ENCODE peak calls at places on chromosomes 7 and 10, in eight cellular contexts. One of them, this sample, is unnamed.

GRCh38 chr7:101225650-101226049 is 7.7 kb downstream of the ZNHIT1 start:
- DNase-seq in GM23248: no peak
- DNase-seq in AG04450: no peak
- DNase-seq in astrocyte: no peak
- DNase-seq in A549: no peak
- DNase-seq in dorsolateral prefrontal cortex: no peak
- DNase-seq in Peyer's patch: no peak
- DNase-seq in kidney: no peak
- DNase-seq in this sample: no peak

GRCh38 chr7:70571403-70571911 is 560.5 kb upstream of the GALNT17 start:
- DNase-seq in GM23248: peak
- DNase-seq in AG04450: peak
- DNase-seq in astrocyte: peak
- DNase-seq in A549: peak
- DNase-seq in dorsolateral prefrontal cortex: no peak
- DNase-seq in Peyer's patch: no peak
- DNase-seq in kidney: no peak
- DNase-seq in this sample: no peak

GRCh38 chr7:133301444-133301843 is 48.6 kb downstream of the EXOC4 start:
- DNase-seq in GM23248: no peak
- DNase-seq in AG04450: no peak
- DNase-seq in astrocyte: peak
- DNase-seq in A549: no peak
- DNase-seq in dorsolateral prefrontal cortex: no peak
- DNase-seq in Peyer's patch: no peak
- DNase-seq in kidney: no peak
- DNase-seq in this sample: no peak

GRCh38 chr10:76070861-76071260 is 639.4 kb downstream of the LRMDA start:
- DNase-seq in GM23248: no peak
- DNase-seq in AG04450: no peak
- DNase-seq in astrocyte: no peak
- DNase-seq in A549: no peak
- DNase-seq in dorsolateral prefrontal cortex: no peak
- DNase-seq in Peyer's patch: no peak
- DNase-seq in kidney: no peak
- DNase-seq in this sample: no peak

GRCh38 chr7:106582365-106582764 is 78.6 kb downstream of the CCDC71L start:
- DNase-seq in GM23248: no peak
- DNase-seq in AG04450: no peak
- DNase-seq in astrocyte: no peak
- DNase-seq in A549: no peak
- DNase-seq in dorsolateral prefrontal cortex: no peak
- DNase-seq in Peyer's patch: no peak
- DNase-seq in kidney: no peak
- DNase-seq in this sample: no peak

GRCh38 chr10:132455986-132456847 is 59.2 kb downstream of the PWWP2B start:
- DNase-seq in GM23248: no peak
- DNase-seq in AG04450: no peak
- DNase-seq in astrocyte: no peak
- DNase-seq in A549: no peak
- DNase-seq in dorsolateral prefrontal cortex: no peak
- DNase-seq in Peyer's patch: no peak
- DNase-seq in kidney: peak
- DNase-seq in this sample: peak

GRCh38 chr7:65915921-65916657 is 43.2 kb downstream of the VKORC1L1 start:
- DNase-seq in GM23248: no peak
- DNase-seq in AG04450: no peak
- DNase-seq in astrocyte: no peak
- DNase-seq in A549: no peak
- DNase-seq in dorsolateral prefrontal cortex: no peak
- DNase-seq in Peyer's patch: no peak
- DNase-seq in kidney: no peak
- DNase-seq in this sample: no peak

GRCh38 chr7:22578048-22578770 is 78.2 kb upstream of the STEAP1B start:
- DNase-seq in GM23248: peak
- DNase-seq in AG04450: no peak
- DNase-seq in astrocyte: peak
- DNase-seq in A549: peak
- DNase-seq in dorsolateral prefrontal cortex: no peak
- DNase-seq in Peyer's patch: no peak
- DNase-seq in kidney: no peak
- DNase-seq in this sample: no peak

GRCh38 chr10:49179699-49180511 is 8.3 kb downstream of the TMEM273 start:
- DNase-seq in GM23248: no peak
- DNase-seq in AG04450: no peak
- DNase-seq in astrocyte: no peak
- DNase-seq in A549: no peak
- DNase-seq in dorsolateral prefrontal cortex: no peak
- DNase-seq in Peyer's patch: peak
- DNase-seq in kidney: no peak
- DNase-seq in this sample: no peak

GRCh38 chr7:142381727-142382409 is 124.0 kb upstream of the PRSS58 start:
- DNase-seq in GM23248: no peak
- DNase-seq in AG04450: no peak
- DNase-seq in astrocyte: no peak
- DNase-seq in A549: no peak
- DNase-seq in dorsolateral prefrontal cortex: no peak
- DNase-seq in Peyer's patch: no peak
- DNase-seq in kidney: peak
- DNase-seq in this sample: no peak

GRCh38 chr7:29078286-29078685 is 68.1 kb downstream of the CPVL start:
- DNase-seq in GM23248: no peak
- DNase-seq in AG04450: no peak
- DNase-seq in astrocyte: no peak
- DNase-seq in A549: no peak
- DNase-seq in dorsolateral prefrontal cortex: no peak
- DNase-seq in Peyer's patch: no peak
- DNase-seq in kidney: no peak
- DNase-seq in this sample: no peak

GRCh38 chr7:108376206-108376605 is 80.0 kb downstream of the NRCAM start:
- DNase-seq in GM23248: no peak
- DNase-seq in AG04450: no peak
- DNase-seq in astrocyte: no peak
- DNase-seq in A549: no peak
- DNase-seq in dorsolateral prefrontal cortex: no peak
- DNase-seq in Peyer's patch: no peak
- DNase-seq in kidney: no peak
- DNase-seq in this sample: no peak

GRCh38 chr10:81414038-81414437 is 461.0 kb upstream of the NRG3 start:
- DNase-seq in GM23248: no peak
- DNase-seq in AG04450: no peak
- DNase-seq in astrocyte: no peak
- DNase-seq in A549: peak
- DNase-seq in dorsolateral prefrontal cortex: no peak
- DNase-seq in Peyer's patch: no peak
- DNase-seq in kidney: no peak
- DNase-seq in this sample: no peak

GRCh38 chr7:44098092-44099068 is 5.8 kb upstream of the AEBP1 start:
- DNase-seq in GM23248: no peak
- DNase-seq in AG04450: no peak
- DNase-seq in astrocyte: no peak
- DNase-seq in A549: no peak
- DNase-seq in dorsolateral prefrontal cortex: no peak
- DNase-seq in Peyer's patch: no peak
- DNase-seq in kidney: no peak
- DNase-seq in this sample: no peak

GRCh38 chr10:28120043-28120749 is 121.3 kb upstream of the ODAD2 start:
- DNase-seq in GM23248: peak
- DNase-seq in AG04450: no peak
- DNase-seq in astrocyte: no peak
- DNase-seq in A549: no peak
- DNase-seq in dorsolateral prefrontal cortex: no peak
- DNase-seq in Peyer's patch: no peak
- DNase-seq in kidney: no peak
- DNase-seq in this sample: no peak

GRCh38 chr10:98339790-98340189 is 71.8 kb upstream of the LOXL4 start:
- DNase-seq in GM23248: no peak
- DNase-seq in AG04450: no peak
- DNase-seq in astrocyte: no peak
- DNase-seq in A549: no peak
- DNase-seq in dorsolateral prefrontal cortex: no peak
- DNase-seq in Peyer's patch: peak
- DNase-seq in kidney: no peak
- DNase-seq in this sample: no peak

GRCh38 chr7:2956526-2957368 is 86.9 kb downstream of the CARD11 start:
- DNase-seq in GM23248: peak
- DNase-seq in AG04450: peak
- DNase-seq in astrocyte: peak
- DNase-seq in A549: peak
- DNase-seq in dorsolateral prefrontal cortex: peak
- DNase-seq in Peyer's patch: peak
- DNase-seq in kidney: no peak
- DNase-seq in this sample: no peak

GRCh38 chr7:129780257-129781127 is 169.0 kb downstream of the NRF1 start:
- DNase-seq in GM23248: peak
- DNase-seq in AG04450: no peak
- DNase-seq in astrocyte: no peak
- DNase-seq in A549: peak
- DNase-seq in dorsolateral prefrontal cortex: no peak
- DNase-seq in Peyer's patch: peak
- DNase-seq in kidney: peak
- DNase-seq in this sample: peak

GRCh38 chr7:65938336-65938895 is 43.6 kb downstream of the GUSB start:
- DNase-seq in GM23248: peak
- DNase-seq in AG04450: no peak
- DNase-seq in astrocyte: peak
- DNase-seq in A549: no peak
- DNase-seq in dorsolateral prefrontal cortex: no peak
- DNase-seq in Peyer's patch: no peak
- DNase-seq in kidney: no peak
- DNase-seq in this sample: no peak

GRCh38 chr10:58400609-58401008 is 15.4 kb downstream of the TFAM start:
- DNase-seq in GM23248: peak
- DNase-seq in AG04450: no peak
- DNase-seq in astrocyte: peak
- DNase-seq in A549: no peak
- DNase-seq in dorsolateral prefrontal cortex: no peak
- DNase-seq in Peyer's patch: no peak
- DNase-seq in kidney: no peak
- DNase-seq in this sample: no peak

GRCh38 chr10:86343761-86344160 is 22.8 kb downstream of the GRID1 start:
- DNase-seq in GM23248: no peak
- DNase-seq in AG04450: no peak
- DNase-seq in astrocyte: no peak
- DNase-seq in A549: no peak
- DNase-seq in dorsolateral prefrontal cortex: peak
- DNase-seq in Peyer's patch: no peak
- DNase-seq in kidney: peak
- DNase-seq in this sample: peak

GRCh38 chr7:101382937-101383336 is 20.3 kb downstream of the COL26A1 start:
- DNase-seq in GM23248: no peak
- DNase-seq in AG04450: no peak
- DNase-seq in astrocyte: no peak
- DNase-seq in A549: no peak
- DNase-seq in dorsolateral prefrontal cortex: no peak
- DNase-seq in Peyer's patch: no peak
- DNase-seq in kidney: no peak
- DNase-seq in this sample: no peak

DNA sequence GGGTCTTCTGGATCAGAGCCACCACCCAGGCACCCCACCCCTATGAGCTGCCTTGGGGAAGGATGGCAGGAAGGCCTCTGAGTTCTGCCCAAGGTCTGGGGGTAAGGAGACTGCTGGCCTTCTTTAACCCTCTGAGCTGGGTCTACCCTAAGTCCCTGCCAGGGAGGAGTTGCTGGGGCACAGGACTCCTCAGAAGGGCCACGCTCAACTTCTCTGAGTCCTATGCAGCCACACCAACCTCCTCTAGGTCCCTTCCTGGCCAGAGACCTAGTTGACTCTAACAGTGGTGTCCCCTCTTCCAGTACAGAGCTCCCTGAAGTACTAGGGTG is 2.6 kb upstream of the NEURL1 start:
- DNase-seq in GM23248: no peak
- DNase-seq in AG04450: no peak
- DNase-seq in astrocyte: no peak
- DNase-seq in A549: no peak
- DNase-seq in dorsolateral prefrontal cortex: no peak
- DNase-seq in Peyer's patch: no peak
- DNase-seq in kidney: no peak
- DNase-seq in this sample: no peak
- H3K27ac ChIP-seq in GM23248: no peak
- H3K27ac ChIP-seq in AG04450: no peak
- H3K27ac ChIP-seq in astrocyte: no peak
- H3K27ac ChIP-seq in A549: no peak
- H3K27ac ChIP-seq in dorsolateral prefrontal cortex: no peak
- H3K27ac ChIP-seq in Peyer's patch: no peak
- H3K27ac ChIP-seq in kidney: no peak
- H3K27ac ChIP-seq in this sample: no peak

GRCh38 chr10:62023289-62023688 is 121.8 kb downstream of the ARID5B start:
- DNase-seq in GM23248: no peak
- DNase-seq in AG04450: no peak
- DNase-seq in astrocyte: no peak
- DNase-seq in A549: no peak
- DNase-seq in dorsolateral prefrontal cortex: no peak
- DNase-seq in Peyer's patch: no peak
- DNase-seq in kidney: no peak
- DNase-seq in this sample: no peak
- H3K27ac ChIP-seq in GM23248: no peak
- H3K27ac ChIP-seq in AG04450: no peak
- H3K27ac ChIP-seq in astrocyte: no peak
- H3K27ac ChIP-seq in A549: no peak
- H3K27ac ChIP-seq in dorsolateral prefrontal cortex: no peak
- H3K27ac ChIP-seq in Peyer's patch: peak
- H3K27ac ChIP-seq in kidney: no peak
- H3K27ac ChIP-seq in this sample: no peak

DNA sequence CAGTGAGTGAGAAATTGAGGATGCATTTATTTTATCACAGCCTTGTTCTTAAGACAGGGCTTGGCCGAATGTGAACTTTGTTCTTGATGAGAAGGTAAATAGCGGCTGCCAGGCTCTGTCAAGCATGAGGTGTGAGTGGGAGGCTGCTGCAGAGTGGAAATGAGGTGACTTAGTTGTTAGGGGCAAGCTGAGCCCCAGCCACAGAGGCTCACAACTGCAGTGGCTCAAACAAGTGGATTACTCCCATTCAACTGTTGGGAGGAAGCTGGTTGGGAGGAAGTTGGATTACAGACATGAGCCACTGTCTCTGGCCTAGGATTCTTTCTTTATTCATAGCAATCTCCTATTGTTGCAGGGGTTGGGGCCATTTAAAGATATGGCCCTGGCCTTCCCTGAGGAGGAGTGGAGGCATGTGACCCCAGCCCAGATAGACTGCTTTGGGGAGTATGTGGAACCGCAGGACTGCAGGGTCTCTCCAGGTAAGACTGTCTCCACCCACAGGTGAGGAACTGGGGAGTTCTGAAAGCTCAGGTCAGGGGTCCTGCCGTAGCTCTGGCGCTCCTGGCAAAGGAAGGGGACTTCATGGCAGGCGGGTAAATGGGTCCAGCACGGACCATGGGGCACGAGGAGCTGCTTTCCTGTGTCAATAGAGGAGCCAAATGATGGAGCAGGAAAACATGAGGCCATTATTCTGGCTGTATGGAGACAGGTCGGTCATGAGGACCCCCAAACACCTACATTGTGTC is 7.1 kb downstream of the ZSCAN25 start:
- DNase-seq in GM23248: no peak
- DNase-seq in AG04450: no peak
- DNase-seq in astrocyte: no peak
- DNase-seq in A549: no peak
- DNase-seq in dorsolateral prefrontal cortex: no peak
- DNase-seq in Peyer's patch: no peak
- DNase-seq in kidney: no peak
- DNase-seq in this sample: no peak
- H3K27ac ChIP-seq in GM23248: no peak
- H3K27ac ChIP-seq in AG04450: no peak
- H3K27ac ChIP-seq in astrocyte: no peak
- H3K27ac ChIP-seq in A549: no peak
- H3K27ac ChIP-seq in dorsolateral prefrontal cortex: no peak
- H3K27ac ChIP-seq in Peyer's patch: peak
- H3K27ac ChIP-seq in kidney: no peak
- H3K27ac ChIP-seq in this sample: no peak

GRCh38 chr10:124928084-124928483 is 13.8 kb upstream of the ZRANB1 start:
- DNase-seq in GM23248: no peak
- DNase-seq in AG04450: no peak
- DNase-seq in astrocyte: no peak
- DNase-seq in A549: no peak
- DNase-seq in dorsolateral prefrontal cortex: no peak
- DNase-seq in Peyer's patch: no peak
- DNase-seq in kidney: no peak
- DNase-seq in this sample: no peak
- H3K27ac ChIP-seq in GM23248: no peak
- H3K27ac ChIP-seq in AG04450: no peak
- H3K27ac ChIP-seq in astrocyte: no peak
- H3K27ac ChIP-seq in A549: no peak
- H3K27ac ChIP-seq in dorsolateral prefrontal cortex: no peak
- H3K27ac ChIP-seq in Peyer's patch: no peak
- H3K27ac ChIP-seq in kidney: no peak
- H3K27ac ChIP-seq in this sample: no peak